ENCODE peak calls at places on chromosomes 16 and 17, in four cellular contexts. One of them, this sample, is unnamed.
A peak's percentile ranks its signal among the peaks of the same experiment; 100 is the strongest.

GRCh38 chr17:68734202-68734825 is 133.1 kb upstream of the FAM20A start:
- DNase-seq in prostate gland: no peak
- DNase-seq in SJSA1: no peak
- DNase-seq in progenitor cell of endocrine pancreas: no peak
- DNase-seq in this sample: no peak

GRCh38 chr17:45394913-45395568 is 37.6 kb downstream of the ARHGAP27 start:
- DNase-seq in prostate gland: peak; percentile 51
- DNase-seq in SJSA1: peak; percentile 80
- DNase-seq in progenitor cell of endocrine pancreas: peak; percentile 69
- DNase-seq in this sample: peak; percentile 88

GRCh38 chr17:27562777-27563455 is 68.1 kb upstream of the LGALS9 start:
- DNase-seq in prostate gland: no peak
- DNase-seq in SJSA1: no peak
- DNase-seq in progenitor cell of endocrine pancreas: no peak
- DNase-seq in this sample: no peak

GRCh38 chr17:42684929-42685556 is 2.7 kb downstream of the CNTNAP1 start:
- DNase-seq in prostate gland: no peak
- DNase-seq in SJSA1: no peak
- DNase-seq in progenitor cell of endocrine pancreas: no peak
- DNase-seq in this sample: no peak

GRCh38 chr16:76634847-76635697 is 357.9 kb downstream of the CNTNAP4 start:
- DNase-seq in prostate gland: no peak
- DNase-seq in SJSA1: no peak
- DNase-seq in progenitor cell of endocrine pancreas: no peak
- DNase-seq in this sample: no peak

GRCh38 chr17:42518046-42518754 is 17.8 kb upstream of the NAGLU start:
- DNase-seq in prostate gland: peak; percentile 71
- DNase-seq in SJSA1: peak; percentile 93
- DNase-seq in progenitor cell of endocrine pancreas: no peak
- DNase-seq in this sample: no peak

GRCh38 chr16:57131351-57131970 is 39.1 kb downstream of the CPNE2 start:
- DNase-seq in prostate gland: no peak
- DNase-seq in SJSA1: no peak
- DNase-seq in progenitor cell of endocrine pancreas: no peak
- DNase-seq in this sample: no peak

GRCh38 chr17:70776446-70776845 is 607.1 kb downstream of the KCNJ2 start:
- DNase-seq in prostate gland: no peak
- DNase-seq in SJSA1: no peak
- DNase-seq in progenitor cell of endocrine pancreas: no peak
- DNase-seq in this sample: no peak

GRCh38 chr17:36545465-36546417 is 1.0 kb downstream of the GGNBP2 start:
- DNase-seq in prostate gland: peak; percentile 96
- DNase-seq in SJSA1: peak; percentile 96
- DNase-seq in progenitor cell of endocrine pancreas: peak; percentile 98
- DNase-seq in this sample: peak; percentile 68

GRCh38 chr16:89092013-89092412 is 1.6 kb upstream of the ACSF3 start:
- DNase-seq in prostate gland: no peak
- DNase-seq in SJSA1: no peak
- DNase-seq in progenitor cell of endocrine pancreas: no peak
- DNase-seq in this sample: no peak

GRCh38 chr16:25141648-25142047 is 30.1 kb downstream of the LCMT1 start:
- DNase-seq in prostate gland: no peak
- DNase-seq in SJSA1: no peak
- DNase-seq in progenitor cell of endocrine pancreas: no peak
- DNase-seq in this sample: no peak